ENCODE peak calls at places on chromosome 22, in five cellular contexts. One of them, this sample, is unnamed.

GRCh38 chr22:33598821-33599220 is 321.5 kb downstream of the LARGE1 start:
- DNase-seq in ovary: no peak
- DNase-seq in HL-60: no peak
- DNase-seq in endothelial cell: no peak
- DNase-seq in caudate nucleus: no peak
- DNase-seq in this sample: no peak

GRCh38 chr22:38034278-38034882 is 22.8 kb upstream of the PICK1 start:
- DNase-seq in endothelial cell: peak
- DNase-seq in ovary: peak
- DNase-seq in HL-60: peak
- DNase-seq in caudate nucleus: no peak
- DNase-seq in this sample: peak

GRCh38 chr22:21761086-21761485 is 25.5 kb upstream of the YPEL1 start:
- DNase-seq in ovary: no peak
- DNase-seq in HL-60: no peak
- DNase-seq in caudate nucleus: no peak
- DNase-seq in endothelial cell: no peak
- DNase-seq in this sample: peak

GRCh38 chr22:20520093-20520511 is 12.7 kb downstream of the MED15 start:
- DNase-seq in endothelial cell: no peak
- DNase-seq in HL-60: no peak
- DNase-seq in caudate nucleus: no peak
- DNase-seq in ovary: no peak
- DNase-seq in this sample: peak

GRCh38 chr22:23066200-23067022 is 3.9 kb upstream of the GNAZ start:
- DNase-seq in HL-60: no peak
- DNase-seq in caudate nucleus: no peak
- DNase-seq in endothelial cell: peak
- DNase-seq in ovary: peak
- DNase-seq in this sample: no peak

GRCh38 chr22:49789289-49790141 is 38.2 kb downstream of the BRD1 start:
- DNase-seq in ovary: peak
- DNase-seq in HL-60: peak
- DNase-seq in caudate nucleus: no peak
- DNase-seq in endothelial cell: peak
- DNase-seq in this sample: peak

GRCh38 chr22:17107547-17107810 is 13.7 kb downstream of the TMEM121B start:
- DNase-seq in endothelial cell: no peak
- DNase-seq in caudate nucleus: no peak
- DNase-seq in ovary: no peak
- DNase-seq in HL-60: no peak
- DNase-seq in this sample: no peak

GRCh38 chr22:50479686-50480085 is 1.7 kb upstream of the ADM2 start:
- DNase-seq in endothelial cell: no peak
- DNase-seq in HL-60: peak
- DNase-seq in caudate nucleus: no peak
- DNase-seq in ovary: no peak
- DNase-seq in this sample: no peak

GRCh38 chr22:50179937-50180726 is 5.6 kb upstream of the TRABD start:
- DNase-seq in endothelial cell: no peak
- DNase-seq in caudate nucleus: no peak
- DNase-seq in HL-60: no peak
- DNase-seq in ovary: peak
- DNase-seq in this sample: no peak

GRCh38 chr22:39369186-39369585 is 19.4 kb downstream of the SYNGR1 start:
- DNase-seq in caudate nucleus: no peak
- DNase-seq in endothelial cell: no peak
- DNase-seq in ovary: no peak
- DNase-seq in HL-60: no peak
- DNase-seq in this sample: no peak

GRCh38 chr22:45201678-45202332 is 38.1 kb downstream of the NUP50 start:
- DNase-seq in endothelial cell: no peak
- DNase-seq in caudate nucleus: no peak
- DNase-seq in HL-60: no peak
- DNase-seq in ovary: no peak
- DNase-seq in this sample: peak

GRCh38 chr22:20087319-20088262 is 7.5 kb downstream of the DGCR8 start:
- DNase-seq in caudate nucleus: no peak
- DNase-seq in HL-60: no peak
- DNase-seq in endothelial cell: no peak
- DNase-seq in ovary: no peak
- DNase-seq in this sample: no peak

GRCh38 chr22:40190501-40190900 is 12.8 kb downstream of the TNRC6B start:
- DNase-seq in endothelial cell: no peak
- DNase-seq in HL-60: peak
- DNase-seq in ovary: no peak
- DNase-seq in caudate nucleus: no peak
- DNase-seq in this sample: no peak

GRCh38 chr22:37996515-37997246 is 12.3 kb upstream of the SOX10 start:
- DNase-seq in ovary: no peak
- DNase-seq in HL-60: no peak
- DNase-seq in caudate nucleus: no peak
- DNase-seq in endothelial cell: no peak
- DNase-seq in this sample: no peak

GRCh38 chr22:26724414-26724813 is 67.0 kb downstream of the MIAT start:
- DNase-seq in ovary: no peak
- DNase-seq in caudate nucleus: no peak
- DNase-seq in endothelial cell: no peak
- DNase-seq in HL-60: no peak
- DNase-seq in this sample: no peak

GRCh38 chr22:46007003-46007847 is 30.3 kb upstream of the WNT7B start:
- DNase-seq in endothelial cell: no peak
- DNase-seq in HL-60: peak
- DNase-seq in ovary: peak
- DNase-seq in caudate nucleus: no peak
- DNase-seq in this sample: peak

GRCh38 chr22:19706661-19707151 is 7.6 kb upstream of the SEPTIN5 start:
- DNase-seq in caudate nucleus: no peak
- DNase-seq in HL-60: peak
- DNase-seq in endothelial cell: no peak
- DNase-seq in ovary: no peak
- DNase-seq in this sample: no peak

GRCh38 chr22:49103314-49104052 is 724.2 kb downstream of the BRD1 start:
- DNase-seq in ovary: no peak
- DNase-seq in caudate nucleus: no peak
- DNase-seq in endothelial cell: no peak
- DNase-seq in HL-60: no peak
- DNase-seq in this sample: no peak

GRCh38 chr22:42001127-42001526 is 2.5 kb downstream of the WBP2NL start:
- DNase-seq in endothelial cell: no peak
- DNase-seq in caudate nucleus: no peak
- DNase-seq in ovary: no peak
- DNase-seq in HL-60: no peak
- DNase-seq in this sample: peak

GRCh38 chr22:39361495-39361894 is 11.7 kb downstream of the SYNGR1 start:
- DNase-seq in ovary: no peak
- DNase-seq in endothelial cell: no peak
- DNase-seq in HL-60: no peak
- DNase-seq in caudate nucleus: no peak
- DNase-seq in this sample: no peak

GRCh38 chr22:30435674-30436126 is 10.1 kb downstream of the MTFP1 start:
- DNase-seq in endothelial cell: peak
- DNase-seq in ovary: no peak
- DNase-seq in HL-60: peak
- DNase-seq in caudate nucleus: no peak
- DNase-seq in this sample: no peak

GRCh38 chr22:46213052-46213451 is 37.0 kb downstream of the CDPF1 start:
- DNase-seq in endothelial cell: no peak
- DNase-seq in ovary: no peak
- DNase-seq in HL-60: no peak
- DNase-seq in caudate nucleus: no peak
- DNase-seq in this sample: peak

GRCh38 chr22:45308624-45309421 is 911 bp upstream of the FAM118A start:
- DNase-seq in endothelial cell: no peak
- DNase-seq in HL-60: peak
- DNase-seq in ovary: peak
- DNase-seq in caudate nucleus: no peak
- DNase-seq in this sample: no peak

GRCh38 chr22:40178417-40179409 is 988 bp downstream of the TNRC6B start:
- DNase-seq in HL-60: peak
- DNase-seq in ovary: no peak
- DNase-seq in endothelial cell: peak
- DNase-seq in caudate nucleus: no peak
- DNase-seq in this sample: peak

GRCh38 chr22:47215851-47216250 is 453.4 kb downstream of the TBC1D22A start:
- DNase-seq in HL-60: no peak
- DNase-seq in endothelial cell: no peak
- DNase-seq in caudate nucleus: no peak
- DNase-seq in ovary: no peak
- DNase-seq in this sample: no peak

GRCh38 chr22:49328076-49328475 is 499.6 kb downstream of the BRD1 start:
- DNase-seq in HL-60: no peak
- DNase-seq in caudate nucleus: no peak
- DNase-seq in endothelial cell: no peak
- DNase-seq in ovary: no peak
- DNase-seq in this sample: no peak

GRCh38 chr22:37205046-37205445 is 7.2 kb downstream of the SSTR3 start:
- DNase-seq in caudate nucleus: no peak
- DNase-seq in ovary: no peak
- DNase-seq in endothelial cell: no peak
- DNase-seq in HL-60: no peak
- DNase-seq in this sample: no peak

GRCh38 chr22:48376428-48376827 is 1451.2 kb downstream of the BRD1 start:
- DNase-seq in caudate nucleus: no peak
- DNase-seq in ovary: no peak
- DNase-seq in endothelial cell: no peak
- DNase-seq in HL-60: no peak
- DNase-seq in this sample: no peak

GRCh38 chr22:45442120-45442519 is 28.6 kb downstream of the RIBC2 start:
- DNase-seq in ovary: no peak
- DNase-seq in endothelial cell: no peak
- DNase-seq in HL-60: no peak
- DNase-seq in caudate nucleus: no peak
- DNase-seq in this sample: peak

GRCh38 chr22:48748860-48749554 is 1078.7 kb downstream of the BRD1 start:
- DNase-seq in caudate nucleus: no peak
- DNase-seq in endothelial cell: no peak
- DNase-seq in HL-60: no peak
- DNase-seq in ovary: no peak
- DNase-seq in this sample: no peak

GRCh38 chr22:36374603-36375024 is 13.2 kb downstream of the MYH9 start:
- DNase-seq in endothelial cell: no peak
- DNase-seq in ovary: no peak
- DNase-seq in HL-60: peak
- DNase-seq in caudate nucleus: no peak
- DNase-seq in this sample: peak

GRCh38 chr22:40009231-40009769 is 14.5 kb downstream of the FAM83F start:
- DNase-seq in HL-60: no peak
- DNase-seq in ovary: no peak
- DNase-seq in endothelial cell: no peak
- DNase-seq in caudate nucleus: no peak
- DNase-seq in this sample: peak

GRCh38 chr22:50074551-50075042 is 10.6 kb downstream of the MLC1 start:
- DNase-seq in HL-60: no peak
- DNase-seq in ovary: no peak
- DNase-seq in caudate nucleus: no peak
- DNase-seq in endothelial cell: no peak
- DNase-seq in this sample: no peak

GRCh38 chr22:43819691-43820670 is 7.9 kb upstream of the EFCAB6 start:
- DNase-seq in HL-60: no peak
- DNase-seq in endothelial cell: no peak
- DNase-seq in caudate nucleus: no peak
- DNase-seq in ovary: no peak
- DNase-seq in this sample: no peak

GRCh38 chr22:29325356-29325755 is 9.9 kb upstream of the RASL10A start:
- DNase-seq in endothelial cell: no peak
- DNase-seq in ovary: no peak
- DNase-seq in caudate nucleus: no peak
- DNase-seq in HL-60: no peak
- DNase-seq in this sample: no peak

GRCh38 chr22:26616650-26617049 is 1.2 kb downstream of the CRYBB1 start:
- DNase-seq in HL-60: no peak
- DNase-seq in caudate nucleus: no peak
- DNase-seq in endothelial cell: no peak
- DNase-seq in ovary: no peak
- DNase-seq in this sample: no peak

GRCh38 chr22:22770280-22770871 is 117.2 kb upstream of the IGLL5 start:
- DNase-seq in endothelial cell: peak
- DNase-seq in caudate nucleus: no peak
- DNase-seq in ovary: peak
- DNase-seq in HL-60: peak
- DNase-seq in this sample: no peak

GRCh38 chr22:32206774-32207758 is 2.2 kb upstream of the RFPL2 start:
- DNase-seq in HL-60: peak
- DNase-seq in caudate nucleus: no peak
- DNase-seq in endothelial cell: peak
- DNase-seq in ovary: no peak
- DNase-seq in this sample: no peak

GRCh38 chr22:22979121-22979724 is 91.1 kb upstream of the GNAZ start:
- DNase-seq in endothelial cell: no peak
- DNase-seq in ovary: no peak
- DNase-seq in caudate nucleus: no peak
- DNase-seq in HL-60: no peak
- DNase-seq in this sample: no peak

GRCh38 chr22:27990451-27990840 is 71.4 kb upstream of the PITPNB start:
- DNase-seq in HL-60: no peak
- DNase-seq in caudate nucleus: no peak
- DNase-seq in ovary: no peak
- DNase-seq in endothelial cell: no peak
- DNase-seq in this sample: no peak